ENCODE peak calls at places on chromosome 1, in ten cellular contexts. One of them, this sample, is unnamed.

GRCh38 chr1:15172405-15173259 is 19.1 kb downstream of the TMEM51 start:
- DNase-seq in WERI-Rb-1: no peak
- DNase-seq in fibroblast of lung: peak
- DNase-seq in uterus: no peak
- DNase-seq in SK-N-SH: no peak
- DNase-seq in prostate gland: peak
- DNase-seq in HL-60: no peak
- DNase-seq in RWPE2: no peak
- DNase-seq in heart right ventricle: no peak
- DNase-seq in A549: no peak
- DNase-seq in this sample: no peak

GRCh38 chr1:200889571-200889970 is 5.1 kb upstream of the INAVA start:
- DNase-seq in WERI-Rb-1: no peak
- DNase-seq in fibroblast of lung: no peak
- DNase-seq in uterus: no peak
- DNase-seq in SK-N-SH: no peak
- DNase-seq in prostate gland: no peak
- DNase-seq in HL-60: no peak
- DNase-seq in RWPE2: no peak
- DNase-seq in heart right ventricle: no peak
- DNase-seq in A549: no peak
- DNase-seq in this sample: no peak

GRCh38 chr1:24384251-24385090 is 29.1 kb downstream of the STPG1 start:
- DNase-seq in WERI-Rb-1: no peak
- DNase-seq in fibroblast of lung: peak
- DNase-seq in uterus: no peak
- DNase-seq in SK-N-SH: no peak
- DNase-seq in prostate gland: peak
- DNase-seq in HL-60: no peak
- DNase-seq in RWPE2: no peak
- DNase-seq in heart right ventricle: no peak
- DNase-seq in A549: no peak
- DNase-seq in this sample: no peak

GRCh38 chr1:183870351-183871077 is 65.6 kb downstream of the RGL1 start:
- DNase-seq in WERI-Rb-1: no peak
- DNase-seq in fibroblast of lung: no peak
- DNase-seq in uterus: peak
- DNase-seq in SK-N-SH: no peak
- DNase-seq in prostate gland: no peak
- DNase-seq in HL-60: no peak
- DNase-seq in RWPE2: no peak
- DNase-seq in heart right ventricle: peak
- DNase-seq in A549: no peak
- DNase-seq in this sample: no peak

GRCh38 chr1:160664573-160665051 is 17.8 kb upstream of the SLAMF1 start:
- DNase-seq in WERI-Rb-1: no peak
- DNase-seq in fibroblast of lung: no peak
- DNase-seq in uterus: no peak
- DNase-seq in SK-N-SH: no peak
- DNase-seq in prostate gland: no peak
- DNase-seq in HL-60: no peak
- DNase-seq in RWPE2: no peak
- DNase-seq in heart right ventricle: no peak
- DNase-seq in A549: no peak
- DNase-seq in this sample: no peak

GRCh38 chr1:117572546-117572945 is 33.3 kb upstream of the TENT5C start:
- DNase-seq in WERI-Rb-1: no peak
- DNase-seq in fibroblast of lung: no peak
- DNase-seq in uterus: peak
- DNase-seq in SK-N-SH: no peak
- DNase-seq in prostate gland: no peak
- DNase-seq in HL-60: no peak
- DNase-seq in RWPE2: no peak
- DNase-seq in heart right ventricle: no peak
- DNase-seq in A549: no peak
- DNase-seq in this sample: no peak

GRCh38 chr1:37477198-37477931 is 3.0 kb downstream of the ZC3H12A start:
- DNase-seq in WERI-Rb-1: no peak
- DNase-seq in fibroblast of lung: no peak
- DNase-seq in uterus: no peak
- DNase-seq in SK-N-SH: peak
- DNase-seq in prostate gland: no peak
- DNase-seq in HL-60: peak
- DNase-seq in RWPE2: peak
- DNase-seq in heart right ventricle: peak
- DNase-seq in A549: no peak
- DNase-seq in this sample: no peak

GRCh38 chr1:22749919-22750670 is 39.5 kb downstream of the EPHB2 start:
- DNase-seq in WERI-Rb-1: no peak
- DNase-seq in fibroblast of lung: peak
- DNase-seq in uterus: no peak
- DNase-seq in SK-N-SH: no peak
- DNase-seq in prostate gland: peak
- DNase-seq in HL-60: peak
- DNase-seq in RWPE2: no peak
- DNase-seq in heart right ventricle: no peak
- DNase-seq in A549: peak
- DNase-seq in this sample: peak

GRCh38 chr1:22913421-22913820 is 59.2 kb downstream of the LACTBL1 start:
- DNase-seq in WERI-Rb-1: no peak
- DNase-seq in fibroblast of lung: no peak
- DNase-seq in uterus: no peak
- DNase-seq in SK-N-SH: no peak
- DNase-seq in prostate gland: no peak
- DNase-seq in HL-60: no peak
- DNase-seq in RWPE2: no peak
- DNase-seq in heart right ventricle: no peak
- DNase-seq in A549: no peak
- DNase-seq in this sample: no peak

GRCh38 chr1:45010855-45011811 is at the start of gene HECTD3:
- DNase-seq in WERI-Rb-1: peak
- DNase-seq in fibroblast of lung: peak
- DNase-seq in uterus: peak
- DNase-seq in SK-N-SH: peak
- DNase-seq in prostate gland: peak
- DNase-seq in HL-60: peak
- DNase-seq in RWPE2: peak
- DNase-seq in heart right ventricle: peak
- DNase-seq in A549: peak
- DNase-seq in this sample: peak

GRCh38 chr1:58783090-58783992 is 506 bp downstream of the JUN start:
- DNase-seq in WERI-Rb-1: peak
- DNase-seq in fibroblast of lung: peak
- DNase-seq in uterus: peak
- DNase-seq in SK-N-SH: peak
- DNase-seq in prostate gland: peak
- DNase-seq in HL-60: peak
- DNase-seq in RWPE2: peak
- DNase-seq in heart right ventricle: peak
- DNase-seq in A549: no peak
- DNase-seq in this sample: peak

GRCh38 chr1:158686430-158687009 is at the start of gene SPTA1:
- DNase-seq in WERI-Rb-1: no peak
- DNase-seq in fibroblast of lung: no peak
- DNase-seq in uterus: no peak
- DNase-seq in SK-N-SH: no peak
- DNase-seq in prostate gland: no peak
- DNase-seq in HL-60: peak
- DNase-seq in RWPE2: no peak
- DNase-seq in heart right ventricle: no peak
- DNase-seq in A549: no peak
- DNase-seq in this sample: no peak

GRCh38 chr1:25917996-25918395 is 11.8 kb upstream of the STMN1 start:
- DNase-seq in WERI-Rb-1: no peak
- DNase-seq in fibroblast of lung: no peak
- DNase-seq in uterus: no peak
- DNase-seq in SK-N-SH: no peak
- DNase-seq in prostate gland: no peak
- DNase-seq in HL-60: no peak
- DNase-seq in RWPE2: no peak
- DNase-seq in heart right ventricle: no peak
- DNase-seq in A549: no peak
- DNase-seq in this sample: no peak

GRCh38 chr1:202007703-202008489 is 2.5 kb upstream of the ELF3 start:
- DNase-seq in WERI-Rb-1: no peak
- DNase-seq in fibroblast of lung: no peak
- DNase-seq in uterus: no peak
- DNase-seq in SK-N-SH: no peak
- DNase-seq in prostate gland: peak
- DNase-seq in HL-60: no peak
- DNase-seq in RWPE2: peak
- DNase-seq in heart right ventricle: no peak
- DNase-seq in A549: no peak
- DNase-seq in this sample: no peak

GRCh38 chr1:211833174-211833820 is 2.7 kb upstream of the LPGAT1 start:
- DNase-seq in WERI-Rb-1: no peak
- DNase-seq in fibroblast of lung: no peak
- DNase-seq in uterus: no peak
- DNase-seq in SK-N-SH: no peak
- DNase-seq in prostate gland: no peak
- DNase-seq in HL-60: no peak
- DNase-seq in RWPE2: no peak
- DNase-seq in heart right ventricle: no peak
- DNase-seq in A549: no peak
- DNase-seq in this sample: no peak

GRCh38 chr1:93722081-93723031 is 40.7 kb upstream of the BCAR3 start:
- DNase-seq in WERI-Rb-1: peak
- DNase-seq in fibroblast of lung: no peak
- DNase-seq in uterus: no peak
- DNase-seq in SK-N-SH: peak
- DNase-seq in prostate gland: no peak
- DNase-seq in HL-60: no peak
- DNase-seq in RWPE2: no peak
- DNase-seq in heart right ventricle: peak
- DNase-seq in A549: no peak
- DNase-seq in this sample: peak
- H3K4me3 ChIP-seq in WERI-Rb-1: no peak
- H3K4me3 ChIP-seq in fibroblast of lung: no peak
- H3K4me3 ChIP-seq in uterus: no peak
- H3K4me3 ChIP-seq in SK-N-SH: no peak
- H3K4me3 ChIP-seq in prostate gland: no peak
- H3K4me3 ChIP-seq in HL-60: no peak
- H3K4me3 ChIP-seq in RWPE2: no peak
- H3K4me3 ChIP-seq in heart right ventricle: no peak
- H3K4me3 ChIP-seq in A549: no peak
- H3K4me3 ChIP-seq in this sample: peak

DNA sequence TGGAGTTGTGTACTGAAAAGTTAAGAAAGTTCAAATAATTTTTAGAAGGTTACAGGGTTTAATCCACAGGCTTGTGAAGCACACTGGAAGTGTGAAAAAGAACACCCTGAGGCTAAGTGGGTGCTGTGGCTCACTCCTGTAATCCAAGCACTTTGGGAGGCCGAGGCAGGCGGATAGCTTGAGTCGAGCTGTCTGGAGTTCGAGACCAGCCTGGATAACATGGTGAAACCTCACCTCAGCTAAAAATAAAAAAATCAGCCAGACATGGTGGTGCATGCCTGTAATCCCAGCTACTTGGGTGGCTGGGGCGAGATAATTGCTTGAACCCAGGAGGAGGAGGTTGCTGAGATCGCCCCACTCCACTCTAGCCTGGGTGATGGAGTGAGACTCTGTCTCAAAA is 9.8 kb downstream of the TXNIP start:
- DNase-seq in WERI-Rb-1: no peak
- DNase-seq in fibroblast of lung: no peak
- DNase-seq in uterus: no peak
- DNase-seq in SK-N-SH: no peak
- DNase-seq in prostate gland: no peak
- DNase-seq in HL-60: no peak
- DNase-seq in RWPE2: no peak
- DNase-seq in heart right ventricle: no peak
- DNase-seq in A549: no peak
- DNase-seq in this sample: no peak
- H3K27ac ChIP-seq in WERI-Rb-1: peak
- H3K27ac ChIP-seq in fibroblast of lung: no peak
- H3K27ac ChIP-seq in uterus: peak
- H3K27ac ChIP-seq in SK-N-SH: peak
- H3K27ac ChIP-seq in prostate gland: peak
- H3K27ac ChIP-seq in HL-60: peak
- H3K27ac ChIP-seq in RWPE2: peak
- H3K27ac ChIP-seq in heart right ventricle: peak
- H3K27ac ChIP-seq in A549: no peak
- H3K27ac ChIP-seq in this sample: no peak

GRCh38 chr1:61042679-61043009 is 39.7 kb upstream of the NFIA start:
- DNase-seq in WERI-Rb-1: no peak
- DNase-seq in fibroblast of lung: no peak
- DNase-seq in uterus: no peak
- DNase-seq in SK-N-SH: no peak
- DNase-seq in prostate gland: no peak
- DNase-seq in HL-60: no peak
- DNase-seq in RWPE2: no peak
- DNase-seq in heart right ventricle: no peak
- DNase-seq in A549: no peak
- DNase-seq in this sample: no peak
- H3K4me3 ChIP-seq in WERI-Rb-1: peak
- H3K4me3 ChIP-seq in fibroblast of lung: peak
- H3K4me3 ChIP-seq in uterus: peak
- H3K4me3 ChIP-seq in SK-N-SH: no peak
- H3K4me3 ChIP-seq in prostate gland: peak
- H3K4me3 ChIP-seq in HL-60: peak
- H3K4me3 ChIP-seq in RWPE2: peak
- H3K4me3 ChIP-seq in heart right ventricle: peak
- H3K4me3 ChIP-seq in A549: peak
- H3K4me3 ChIP-seq in this sample: peak

GRCh38 chr1:56898888-56899287 is 44.3 kb downstream of the C8A start:
- DNase-seq in WERI-Rb-1: no peak
- DNase-seq in fibroblast of lung: no peak
- DNase-seq in uterus: no peak
- DNase-seq in SK-N-SH: no peak
- DNase-seq in prostate gland: no peak
- DNase-seq in HL-60: no peak
- DNase-seq in RWPE2: no peak
- DNase-seq in heart right ventricle: no peak
- DNase-seq in A549: no peak
- DNase-seq in this sample: peak
- H3K27ac ChIP-seq in WERI-Rb-1: no peak
- H3K27ac ChIP-seq in fibroblast of lung: no peak
- H3K27ac ChIP-seq in uterus: no peak
- H3K27ac ChIP-seq in SK-N-SH: no peak
- H3K27ac ChIP-seq in prostate gland: no peak
- H3K27ac ChIP-seq in HL-60: no peak
- H3K27ac ChIP-seq in RWPE2: no peak
- H3K27ac ChIP-seq in heart right ventricle: no peak
- H3K27ac ChIP-seq in A549: no peak
- H3K27ac ChIP-seq in this sample: no peak

This sample was measured in neural progenitor cell.